ENCODE peak calls at places on chromosome 17, in eight cellular contexts. X is mesothelial cell of epicardium; L is hepatocyte; Q is tibial nerve; O is bronchial epithelial cell; A is left lung; E is CD8-positive, alpha-beta T cell; Y is cardiac muscle cell. H is an unnamed sample.
A peak's percentile ranks its signal among the peaks of the same experiment; 100 is the strongest.

GRCh38 chr17:83186226-83186625 is 106.8 kb downstream of the METRNL start:
- DNase-seq in X (peak; percentile 23), L (no peak), Q (peak; percentile 11), O (no peak), A (peak; percentile 46), E (peak; percentile 9), Y (no peak), H (no peak)

GRCh38 chr17:329794-330420 is 22.7 kb downstream of the RPH3AL start:
- DNase-seq in X (no peak), L (no peak), Q (no peak), O (no peak), A (peak; percentile 40), E (no peak), Y (no peak), H (no peak)

GRCh38 chr17:75693500-75694481 is 26.7 kb downstream of the SAP30BP start:
- DNase-seq in X (no peak), L (peak; percentile 57), Q (peak; percentile 88), O (peak; percentile 57), A (no peak), E (no peak), Y (peak; percentile 77), H (peak; percentile 30)

GRCh38 chr17:77694391-77695363 is 263.8 kb upstream of the TNRC6C start:
- DNase-seq in X (no peak), L (no peak), Q (no peak), O (no peak), A (no peak), E (no peak), Y (no peak), H (no peak)

GRCh38 chr17:32496348-32497078 is 9.7 kb downstream of the CDK5R1 start:
- DNase-seq in X (no peak), L (no peak), Q (no peak), O (peak; percentile 88), A (no peak), E (no peak), Y (peak; percentile 57), H (no peak)

GRCh38 chr17:74738051-74738996 is 1.3 kb downstream of the RAB37 start:
- DNase-seq in X (no peak), L (peak; percentile 18), Q (no peak), O (no peak), A (no peak), E (peak; percentile 85), Y (no peak), H (no peak)

GRCh38 chr17:41082565-41083136 is 1.3 kb upstream of the KRTAP4-7 start:
- DNase-seq in X (no peak), L (no peak), Q (no peak), O (peak; percentile 94), A (no peak), E (no peak), Y (no peak), H (no peak)

GRCh38 chr17:45823598-45823997 is 21.1 kb upstream of the SPPL2C start:
- DNase-seq in X (no peak), L (no peak), Q (no peak), O (no peak), A (no peak), E (peak; percentile 14), Y (no peak), H (no peak)

GRCh38 chr17:61168506-61168905 is 231.1 kb upstream of the TBX2 start:
- DNase-seq in X (no peak), L (no peak), Q (no peak), O (peak; percentile 10), A (no peak), E (no peak), Y (no peak), H (no peak)

GRCh38 chr17:17179371-17179827 is 26.7 kb downstream of the PLD6 start:
- DNase-seq in X (no peak), L (no peak), Q (no peak), O (peak; percentile 52), A (no peak), E (peak; percentile 35), Y (no peak), H (no peak)

GRCh38 chr17:43211123-43211479 is 574 bp upstream of the TMEM106A start:
- DNase-seq in X (no peak), L (no peak), Q (no peak), O (no peak), A (no peak), E (no peak), Y (no peak), H (no peak)

GRCh38 chr17:1714980-1715802 is 5.0 kb upstream of the TLCD2 start:
- DNase-seq in X (no peak), L (peak; percentile 95), Q (peak; percentile 83), O (peak; percentile 76), A (peak; percentile 95), E (peak; percentile 53), Y (peak; percentile 72), H (peak; percentile 89)

GRCh38 chr17:59365383-59365981 is 34.0 kb downstream of the YPEL2 start:
- DNase-seq in X (no peak), L (peak; percentile 28), Q (no peak), O (no peak), A (no peak), E (peak; percentile 29), Y (peak; percentile 88), H (no peak)

GRCh38 chr17:80145076-80146075 is 1.6 kb downstream of the EIF4A3 start:
- DNase-seq in X (no peak), L (no peak), Q (no peak), O (no peak), A (no peak), E (no peak), Y (no peak), H (no peak)

GRCh38 chr17:79936661-79937434 is 97.6 kb upstream of the CBX4 start:
- DNase-seq in X (no peak), L (no peak), Q (no peak), O (no peak), A (peak; percentile 48), E (no peak), Y (no peak), H (no peak)

GRCh38 chr17:3845361-3845753 is 689 bp downstream of the NCBP3 start:
- DNase-seq in X (no peak), L (peak; percentile 30), Q (no peak), O (peak; percentile 13), A (no peak), E (peak; percentile 31), Y (no peak), H (no peak)

GRCh38 chr17:2102931-2103398 is 48.1 kb downstream of the HIC1 start:
- DNase-seq in X (no peak), L (no peak), Q (no peak), O (peak; percentile 88), A (no peak), E (no peak), Y (no peak), H (no peak)

GRCh38 chr17:14334919-14335318 is 34.0 kb downstream of the HS3ST3B1 start:
- DNase-seq in X (no peak), L (no peak), Q (no peak), O (no peak), A (no peak), E (no peak), Y (no peak), H (no peak)

GRCh38 chr17:14334261-14334860 is 33.5 kb downstream of the HS3ST3B1 start:
- DNase-seq in X (no peak), L (no peak), Q (no peak), O (no peak), A (no peak), E (no peak), Y (no peak), H (no peak)

GRCh38 chr17:14337596-14338079 is 36.8 kb downstream of the HS3ST3B1 start:
- DNase-seq in X (no peak), L (no peak), Q (no peak), O (no peak), A (no peak), E (no peak), Y (no peak), H (no peak)

GRCh38 chr17:14333506-14333905 is 32.6 kb downstream of the HS3ST3B1 start:
- DNase-seq in X (no peak), L (no peak), Q (no peak), O (no peak), A (no peak), E (no peak), Y (no peak), H (no peak)

GRCh38 chr17:14336418-14336817 is 35.5 kb downstream of the HS3ST3B1 start:
- DNase-seq in X (no peak), L (no peak), Q (no peak), O (no peak), A (no peak), E (no peak), Y (no peak), H (no peak)
- TF ChIP-seq CTCF in X (no peak), L (no peak), Q (no peak), O (no peak), A (no peak), E (no peak), Y (no peak), H (no peak)

DNA sequence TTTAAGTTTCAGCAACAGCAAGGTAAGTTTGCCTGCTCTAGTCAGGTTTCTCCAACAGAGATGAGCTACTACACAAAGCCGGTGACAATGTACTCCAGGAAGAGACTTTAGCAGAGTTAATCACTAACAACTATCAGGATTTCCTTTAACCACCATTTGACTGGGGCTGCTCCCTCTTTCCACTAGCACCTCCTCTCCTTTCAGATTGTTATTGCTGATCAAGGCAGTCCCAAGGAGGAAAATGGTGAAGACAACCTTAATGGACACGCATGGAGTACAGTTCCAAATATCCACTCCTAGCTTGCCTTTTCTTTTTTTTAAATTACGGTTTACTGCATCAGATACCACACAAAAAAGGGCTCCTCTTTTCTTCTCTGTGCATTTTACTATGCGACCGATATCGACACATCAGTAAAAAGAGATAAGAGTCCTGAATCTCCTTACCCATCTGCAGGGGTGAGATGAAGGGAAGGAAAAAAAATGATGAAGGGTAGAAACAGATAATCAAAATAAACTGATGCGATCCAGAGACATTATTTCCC is 30.9 kb downstream of the FAM222B start:
- DNase-seq in X (no peak), L (peak; percentile 53), Q (no peak), O (peak; percentile 55), A (no peak), E (peak; percentile 11), Y (no peak), H (peak; percentile 46)
- TF ChIP-seq CTCF in X (no peak), L (no peak), Q (no peak), O (no peak), A (no peak), E (no peak), Y (no peak), H (no peak)

DNA sequence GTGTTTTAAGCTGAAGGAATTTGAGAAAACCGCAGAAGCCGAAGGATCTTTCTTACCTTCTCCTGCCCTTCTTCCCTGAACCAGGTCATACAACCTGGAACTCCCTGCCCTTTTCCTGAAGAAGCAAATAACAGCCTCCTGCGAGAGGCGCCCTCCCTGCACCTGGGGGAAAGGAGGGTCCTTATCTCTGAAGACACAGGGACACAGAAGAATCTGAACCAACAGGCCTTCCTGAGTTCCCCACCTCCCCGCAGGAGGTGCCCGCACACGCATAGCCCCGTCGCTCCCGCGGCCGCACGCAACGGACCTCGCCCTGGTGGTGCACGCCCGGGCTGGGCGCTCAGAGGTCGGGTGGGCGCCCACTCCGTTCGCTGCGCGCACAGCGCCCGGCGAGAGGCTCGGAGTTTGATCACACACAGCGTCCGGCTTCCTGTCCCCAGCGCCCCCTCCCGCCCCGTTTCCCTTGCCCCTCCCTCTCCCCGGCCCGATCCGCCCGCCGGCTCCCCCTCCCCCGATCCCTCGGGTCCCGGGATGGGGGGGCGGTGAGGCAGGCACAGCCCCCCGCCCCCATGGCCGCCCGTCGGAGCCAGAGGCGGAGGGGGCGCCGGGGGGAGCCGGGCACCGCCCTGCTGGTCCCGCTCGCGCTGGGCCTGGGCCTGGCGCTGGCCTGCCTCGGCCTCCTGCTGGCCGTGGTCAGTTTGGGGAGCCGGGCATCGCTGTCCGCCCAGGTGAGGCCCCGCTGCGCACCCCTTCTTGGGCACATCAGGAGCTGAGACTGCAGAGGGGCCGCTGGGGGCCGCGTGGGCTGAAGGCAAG is at the start of gene TNFSF12:
- DNase-seq in X (peak; percentile 43), L (peak; percentile 77), Q (peak; percentile 63), O (peak; percentile 11), A (peak; percentile 89), E (peak; percentile 65), Y (peak; percentile 58), H (peak; percentile 16)
- TF ChIP-seq CTCF in X (no peak), L (no peak), Q (no peak), O (no peak), A (peak; percentile 16), E (no peak), Y (peak; percentile 26), H (peak; percentile 23)

GRCh38 chr17:67157732-67158639 is 87.0 kb downstream of the HELZ start:
- DNase-seq in X (no peak), L (peak; percentile 34), Q (no peak), O (peak; percentile 13), A (no peak), E (no peak), Y (no peak), H (no peak)
- TF ChIP-seq CTCF in X (no peak), L (peak; percentile 45), Q (no peak), O (peak; percentile 13), A (no peak), E (no peak), Y (peak; percentile 32), H (no peak)

H was measured in Calu3.